ENCODE peak calls at places on chromosomes 12 and 14, in seven cellular contexts. B is stimulated activated CD4-positive, alpha-beta T cell treated with anti-CD3 and anti-CD28 coated beads, Interleukin-2, amount 100 ng/mL, for 24 hours; P is COR-L47; O is A172; S is NAMALWA; A is stimulated activated CD8-positive, alpha-beta memory T cell treated with anti-CD3 and anti-CD28 coated beads, Interleukin-4, amount 100 ng/mL, for 1 hour; Z is cardiac fibroblast. M is an unnamed sample.

GRCh38 chr12:88775742-88776151 is 195.5 kb upstream of the KITLG start:
- DNase-seq in B (no peak), P (no peak), O (no peak), S (no peak), A (no peak), Z (no peak), M (no peak)

GRCh38 chr14:92400579-92401444 is 77.8 kb downstream of the SLC24A4 start:
- DNase-seq in B (no peak), P (no peak), O (no peak), S (peak), A (no peak), Z (peak), M (peak)

GRCh38 chr12:127107744-127108143 is 1159.2 kb upstream of the TMEM132C start:
- DNase-seq in B (no peak), P (no peak), O (peak), S (no peak), A (no peak), Z (no peak), M (no peak)

GRCh38 chr14:100654814-100655795 is 67.9 kb upstream of the BEGAIN start:
- DNase-seq in B (peak), P (peak), O (no peak), S (no peak), A (no peak), Z (no peak), M (peak)

GRCh38 chr14:100554082-100554677 is 33.0 kb downstream of the BEGAIN start:
- DNase-seq in B (peak), P (no peak), O (no peak), S (no peak), A (no peak), Z (peak), M (no peak)

GRCh38 chr12:4978737-4979136 is 64.9 kb upstream of the KCNA5 start:
- DNase-seq in B (no peak), P (peak), O (no peak), S (no peak), A (no peak), Z (no peak), M (no peak)

GRCh38 chr14:23154876-23155587 is 28.4 kb downstream of the SLC7A8 start:
- DNase-seq in B (no peak), P (no peak), O (peak), S (no peak), A (no peak), Z (peak), M (no peak)

GRCh38 chr12:49049566-49050224 is 10.9 kb downstream of the KMT2D start:
- DNase-seq in B (no peak), P (no peak), O (peak), S (no peak), A (no peak), Z (peak), M (no peak)

GRCh38 chr12:122740351-122740750 is 9.7 kb upstream of the HCAR1 start:
- DNase-seq in B (no peak), P (no peak), O (peak), S (no peak), A (no peak), Z (no peak), M (peak)

GRCh38 chr14:94041551-94042346 is 15.6 kb downstream of the OTUB2 start:
- DNase-seq in B (no peak), P (no peak), O (no peak), S (no peak), A (no peak), Z (peak), M (no peak)

GRCh38 chr12:13223176-13223806 is 26.8 kb downstream of the EMP1 start:
- DNase-seq in B (no peak), P (no peak), O (peak), S (no peak), A (no peak), Z (peak), M (no peak)

GRCh38 chr12:117491711-117492110 is 130.3 kb upstream of the NOS1 start:
- DNase-seq in B (no peak), P (no peak), O (no peak), S (no peak), A (no peak), Z (no peak), M (no peak)

GRCh38 chr14:61177279-61178225 is 103.6 kb downstream of the TMEM30B start:
- DNase-seq in B (peak), P (no peak), O (peak), S (peak), A (no peak), Z (no peak), M (peak)

GRCh38 chr14:104137297-104138097 is 890 bp upstream of the KIF26A start:
- DNase-seq in B (peak), P (peak), O (peak), S (peak), A (peak), Z (peak), M (peak)

GRCh38 chr12:64470507-64470906 is 18.6 kb downstream of the TBK1 start:
- DNase-seq in B (no peak), P (no peak), O (no peak), S (no peak), A (no peak), Z (no peak), M (no peak)

GRCh38 chr12:112096667-112097066 is 11.9 kb downstream of the NAA25 start:
- DNase-seq in B (no peak), P (no peak), O (peak), S (no peak), A (no peak), Z (no peak), M (no peak)

GRCh38 chr12:4908694-4909396 is 860 bp upstream of the KCNA1 start:
- DNase-seq in B (peak), P (peak), O (no peak), S (no peak), A (no peak), Z (no peak), M (no peak)

GRCh38 chr14:70665448-70666363 is 24.0 kb downstream of the TTC9 start:
- DNase-seq in B (no peak), P (no peak), O (peak), S (peak), A (no peak), Z (no peak), M (peak)

GRCh38 chr14:81125536-81125935 is 95.2 kb downstream of the GTF2A1 start:
- DNase-seq in B (no peak), P (no peak), O (no peak), S (peak), A (no peak), Z (no peak), M (peak)

GRCh38 chr14:74852922-74853530 is 22.9 kb downstream of the PROX2 start:
- DNase-seq in B (no peak), P (no peak), O (no peak), S (no peak), A (no peak), Z (peak), M (peak)

GRCh38 chr12:121796855-121797751 is 3.6 kb upstream of the RHOF start:
- DNase-seq in B (no peak), P (peak), O (peak), S (no peak), A (no peak), Z (peak), M (no peak)

GRCh38 chr12:64691227-64691792 is 67.9 kb downstream of the GNS start:
- DNase-seq in B (no peak), P (no peak), O (no peak), S (no peak), A (no peak), Z (no peak), M (no peak)

GRCh38 chr12:1544991-1545700 is 49.2 kb downstream of the FBXL14 start:
- DNase-seq in B (no peak), P (peak), O (no peak), S (peak), A (no peak), Z (peak), M (peak)

GRCh38 chr14:100293497-100294212 is 12.6 kb downstream of the SLC25A29 start:
- DNase-seq in B (no peak), P (no peak), O (no peak), S (no peak), A (no peak), Z (no peak), M (no peak)

GRCh38 chr14:70882771-70883492 is 24.3 kb upstream of the PCNX1 start:
- DNase-seq in B (no peak), P (no peak), O (peak), S (no peak), A (no peak), Z (peak), M (no peak)

M was measured in Karpas-422.